ENCODE peak calls at places on chromosomes 3 and 15, in seven cellular contexts. Q is left lung, F is AG04449, N is heart left ventricle, U is breast epithelium, D is ovary, V is heart right ventricle. O is an unnamed sample.

GRCh38 chr3:11638669-11639402 is 4.9 kb downstream of the VGLL4 start:
- DNase-seq in Q (no peak), D (no peak), N (no peak), V (peak; percentile 34), U (peak; percentile 64), F (no peak), O (no peak)

GRCh38 chr15:62617741-62618140 is 424.8 kb upstream of the TPM1 start:
- DNase-seq in U (no peak), F (no peak), Q (no peak), D (no peak), N (no peak), V (no peak), O (no peak)

GRCh38 chr3:128448491-128448890 is 18.2 kb downstream of the DNAJB8 start:
- DNase-seq in Q (no peak), U (no peak), F (no peak), N (no peak), V (no peak), D (no peak), O (no peak)

GRCh38 chr3:191240432-191240831 is 41.4 kb downstream of the OSTN start:
- DNase-seq in V (no peak), N (no peak), F (no peak), D (no peak), Q (no peak), U (no peak), O (no peak)

GRCh38 chr3:42052132-42052866 is 38.9 kb upstream of the TRAK1 start:
- DNase-seq in U (no peak), Q (no peak), V (no peak), N (no peak), F (no peak), D (no peak), O (no peak)

GRCh38 chr3:52039846-52040245 is 16.5 kb downstream of the DUSP7 start:
- DNase-seq in U (peak; percentile 95), N (peak; percentile 90), Q (peak; percentile 85), D (no peak), V (peak; percentile 85), F (no peak), O (peak; percentile 88)

GRCh38 chr3:108153451-108153981 is 62.7 kb upstream of the CD47 start:
- DNase-seq in Q (no peak), U (no peak), F (no peak), N (no peak), D (no peak), V (no peak), O (no peak)

GRCh38 chr3:20406621-20407020 is 220.6 kb upstream of the SGO1 start:
- DNase-seq in U (no peak), Q (no peak), F (no peak), V (no peak), D (no peak), N (no peak), O (no peak)

GRCh38 chr3:24682141-24682547 is 187.5 kb upstream of the THRB start:
- DNase-seq in F (no peak), N (no peak), D (no peak), U (no peak), V (no peak), Q (no peak), O (no peak)

GRCh38 chr15:100131321-100132224 is 210.2 kb downstream of the ADAMTS17 start:
- DNase-seq in N (peak; percentile 73), F (no peak), U (no peak), D (no peak), V (peak; percentile 77), Q (no peak), O (peak; percentile 68)

GRCh38 chr15:35444557-35445204 is 101.3 kb downstream of the DPH6 start:
- DNase-seq in D (no peak), U (no peak), V (no peak), Q (no peak), N (no peak), F (no peak), O (no peak)

DNA sequence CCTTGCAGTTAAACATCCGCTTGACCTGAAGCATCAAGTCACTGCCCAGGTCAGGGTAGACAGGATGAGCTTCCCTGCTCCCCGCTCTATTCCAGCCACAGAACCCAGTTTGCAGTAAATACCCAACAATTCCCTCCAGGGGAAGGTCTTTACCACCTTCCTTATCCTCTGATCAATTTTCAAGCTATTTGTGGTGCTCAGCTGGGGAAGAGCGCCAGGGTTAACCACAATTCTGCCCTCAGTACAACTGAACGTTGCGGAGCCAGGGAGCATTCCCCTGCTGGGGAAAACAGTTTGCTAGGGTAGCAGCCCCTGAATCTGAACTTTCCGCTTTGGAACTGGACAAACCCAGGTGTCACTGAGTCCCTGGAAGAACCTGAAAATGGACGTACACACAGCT is 28.5 kb downstream of the RBPMS2 start:
- DNase-seq in N (no peak), D (no peak), U (no peak), V (no peak), F (no peak), Q (no peak), O (no peak)
- H3K4me3 ChIP-seq in N (no peak overlapping the region), D (no peak overlapping the region), U (peak overlapping the region; percentile 11), V (no peak overlapping the region), F (no peak overlapping the region), Q (no peak overlapping the region), O (no peak overlapping the region)

GRCh38 chr15:40939909-40940801 is 11.0 kb downstream of the DLL4 start:
- DNase-seq in V (peak; percentile 49), U (no peak), N (peak; percentile 76), D (no peak), Q (no peak), F (no peak), O (no peak)
- H3K4me3 ChIP-seq in V (peak overlapping the region; percentile 63), U (peak overlapping the region; percentile 10), N (peak overlapping the region; percentile 53), D (no peak overlapping the region), Q (peak overlapping the region; percentile 57), F (no peak overlapping the region), O (no peak overlapping the region)

GRCh38 chr15:91529534-91529933 is 324.0 kb upstream of the SLCO3A1 start:
- DNase-seq in N (no peak), D (no peak), U (no peak), Q (no peak), F (no peak), V (no peak), O (no peak)

GRCh38 chr15:91528811-91529210 is 324.7 kb upstream of the SLCO3A1 start:
- DNase-seq in F (no peak), Q (no peak), U (no peak), D (no peak), V (no peak), N (no peak), O (no peak)

GRCh38 chr15:91534235-91534634 is 319.3 kb upstream of the SLCO3A1 start:
- DNase-seq in D (no peak), Q (no peak), F (no peak), U (no peak), V (no peak), N (no peak), O (no peak)

GRCh38 chr15:91530951-91531582 is 322.4 kb upstream of the SLCO3A1 start:
- DNase-seq in Q (no peak), U (peak; percentile 26), V (peak; percentile 15), N (no peak), D (no peak), F (no peak), O (no peak)

DNA sequence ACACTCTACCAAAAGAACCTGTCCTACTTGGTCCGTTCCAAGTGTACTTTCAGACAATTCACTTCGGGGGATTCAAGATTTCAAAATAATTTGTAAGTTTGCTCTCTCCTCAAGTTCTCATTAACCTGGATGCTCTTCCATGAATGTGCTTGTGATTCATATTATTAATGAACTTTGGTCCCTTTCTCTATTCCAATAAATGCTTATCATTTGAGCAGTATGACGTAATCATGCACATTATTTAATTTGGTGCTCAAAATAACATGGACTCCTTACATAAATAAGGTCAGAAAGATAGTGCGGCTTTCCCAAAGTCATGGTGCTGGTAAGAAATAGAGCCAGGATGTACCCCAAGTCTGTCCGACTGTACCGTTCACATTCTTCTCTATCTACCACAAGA is 323.2 kb upstream of the SLCO3A1 start:
- DNase-seq in D (no peak), F (no peak), U (no peak), Q (no peak), V (no peak), N (no peak), O (no peak)
- H3K4me3 ChIP-seq in D (no peak overlapping the region), F (no peak overlapping the region), U (no peak overlapping the region), Q (no peak overlapping the region), V (no peak overlapping the region), N (no peak overlapping the region), O (no peak overlapping the region)

GRCh38 chr15:45134046-45134445 is 4.3 kb downstream of the DUOX1 start:
- DNase-seq in N (no peak), U (no peak), F (no peak), V (no peak), D (no peak), Q (no peak), O (peak; percentile 42)

GRCh38 chr15:45137703-45138102 is 7.9 kb downstream of the DUOX1 start:
- DNase-seq in Q (no peak), V (no peak), U (no peak), N (no peak), F (no peak), D (no peak), O (no peak)

GRCh38 chr15:45138814-45139765 is 9.3 kb downstream of the DUOX1 start:
- DNase-seq in Q (peak; percentile 78), F (no peak), N (no peak), V (no peak), D (no peak), U (no peak), O (no peak)

GRCh38 chr15:45134682-45135604 is 5.1 kb downstream of the DUOX1 start:
- DNase-seq in V (peak; percentile 35), N (no peak), D (no peak), F (no peak), U (no peak), Q (no peak), O (no peak)

GRCh38 chr15:45136378-45136764 is 6.6 kb downstream of the DUOX1 start:
- DNase-seq in U (no peak), N (no peak), F (no peak), V (no peak), Q (no peak), D (no peak), O (no peak)
- H3K4me3 ChIP-seq in U (no peak overlapping the region), N (no peak overlapping the region), F (no peak overlapping the region), V (no peak overlapping the region), Q (no peak overlapping the region), D (no peak overlapping the region), O (no peak overlapping the region)

O was measured in right lobe of liver.